ENCODE peak calls at places on chromosomes 3 and 15, in six cellular contexts. One of them, this sample, is unnamed.

GRCh38 chr3:159080821-159081220 is 279.0 kb downstream of the MFSD1 start:
- DNase-seq in right cardiac atrium: no peak
- DNase-seq in heart right ventricle: no peak
- DNase-seq in cardiac muscle cell: no peak
- DNase-seq in ovary: no peak
- DNase-seq in left lung: no peak
- DNase-seq in this sample: no peak

GRCh38 chr3:94405258-94406035 is 342.6 kb downstream of the NSUN3 start:
- DNase-seq in right cardiac atrium: no peak
- DNase-seq in left lung: no peak
- DNase-seq in heart right ventricle: no peak
- DNase-seq in ovary: no peak
- DNase-seq in cardiac muscle cell: no peak
- DNase-seq in this sample: no peak

GRCh38 chr3:112405845-112406244 is 72.9 kb downstream of the CD200 start:
- DNase-seq in ovary: no peak
- DNase-seq in cardiac muscle cell: no peak
- DNase-seq in right cardiac atrium: no peak
- DNase-seq in left lung: no peak
- DNase-seq in heart right ventricle: no peak
- DNase-seq in this sample: no peak

GRCh38 chr3:115146032-115146417 is 1.1 kb downstream of the ZBTB20 start:
- DNase-seq in cardiac muscle cell: peak; percentile 51
- DNase-seq in right cardiac atrium: peak; percentile 40
- DNase-seq in ovary: peak; percentile 30
- DNase-seq in left lung: no peak
- DNase-seq in heart right ventricle: peak; percentile 38
- DNase-seq in this sample: peak; percentile 36

GRCh38 chr3:76733073-76733759 is 306.7 kb upstream of the ROBO2 start:
- DNase-seq in right cardiac atrium: no peak
- DNase-seq in cardiac muscle cell: no peak
- DNase-seq in left lung: no peak
- DNase-seq in heart right ventricle: no peak
- DNase-seq in ovary: no peak
- DNase-seq in this sample: no peak

GRCh38 chr15:99433757-99434211 is 132.0 kb upstream of the MEF2A start:
- DNase-seq in left lung: no peak
- DNase-seq in cardiac muscle cell: no peak
- DNase-seq in right cardiac atrium: peak; percentile 19
- DNase-seq in heart right ventricle: peak; percentile 3
- DNase-seq in ovary: no peak
- DNase-seq in this sample: no peak

GRCh38 chr3:69695933-69696332 is 43.3 kb upstream of the MITF start:
- DNase-seq in heart right ventricle: no peak
- DNase-seq in left lung: no peak
- DNase-seq in right cardiac atrium: no peak
- DNase-seq in cardiac muscle cell: no peak
- DNase-seq in ovary: no peak
- DNase-seq in this sample: no peak

GRCh38 chr3:144652573-144652972 is 681.0 kb downstream of the DIPK2A start:
- DNase-seq in heart right ventricle: no peak
- DNase-seq in ovary: no peak
- DNase-seq in cardiac muscle cell: no peak
- DNase-seq in right cardiac atrium: no peak
- DNase-seq in left lung: no peak
- DNase-seq in this sample: no peak

GRCh38 chr15:38883987-38884386 is 319.4 kb upstream of the RASGRP1 start:
- DNase-seq in cardiac muscle cell: no peak
- DNase-seq in ovary: no peak
- DNase-seq in right cardiac atrium: no peak
- DNase-seq in left lung: no peak
- DNase-seq in heart right ventricle: no peak
- DNase-seq in this sample: no peak

GRCh38 chr15:65286069-65286703 is 497 bp downstream of the PARP16 start:
- DNase-seq in heart right ventricle: no peak
- DNase-seq in ovary: no peak
- DNase-seq in cardiac muscle cell: peak; percentile 75
- DNase-seq in right cardiac atrium: peak; percentile 82
- DNase-seq in left lung: peak; percentile 88
- DNase-seq in this sample: peak; percentile 16

GRCh38 chr15:56038015-56038414 is 44.6 kb upstream of the NEDD4 start:
- DNase-seq in ovary: no peak
- DNase-seq in right cardiac atrium: no peak
- DNase-seq in left lung: no peak
- DNase-seq in cardiac muscle cell: no peak
- DNase-seq in heart right ventricle: no peak
- DNase-seq in this sample: no peak

GRCh38 chr3:33441322-33441976 is 1.2 kb upstream of the UBP1 start:
- DNase-seq in left lung: peak; percentile 83
- DNase-seq in cardiac muscle cell: no peak
- DNase-seq in ovary: no peak
- DNase-seq in heart right ventricle: no peak
- DNase-seq in right cardiac atrium: peak; percentile 88
- DNase-seq in this sample: no peak

GRCh38 chr3:33439421-33440327 is 531 bp downstream of the UBP1 start:
- DNase-seq in right cardiac atrium: peak; percentile 82
- DNase-seq in ovary: peak; percentile 68
- DNase-seq in heart right ventricle: peak; percentile 36
- DNase-seq in left lung: peak; percentile 91
- DNase-seq in cardiac muscle cell: peak; percentile 76
- DNase-seq in this sample: peak; percentile 20

GRCh38 chr3:33440328-33440577 is at the start of gene UBP1:
- DNase-seq in ovary: peak; percentile 99
- DNase-seq in left lung: peak; percentile 100
- DNase-seq in right cardiac atrium: peak; percentile 100
- DNase-seq in cardiac muscle cell: no peak
- DNase-seq in heart right ventricle: no peak
- DNase-seq in this sample: peak; percentile 96

GRCh38 chr3:33442190-33442589 is 2.0 kb upstream of the UBP1 start:
- DNase-seq in right cardiac atrium: no peak
- DNase-seq in left lung: no peak
- DNase-seq in cardiac muscle cell: no peak
- DNase-seq in heart right ventricle: no peak
- DNase-seq in ovary: no peak
- DNase-seq in this sample: no peak

DNA sequence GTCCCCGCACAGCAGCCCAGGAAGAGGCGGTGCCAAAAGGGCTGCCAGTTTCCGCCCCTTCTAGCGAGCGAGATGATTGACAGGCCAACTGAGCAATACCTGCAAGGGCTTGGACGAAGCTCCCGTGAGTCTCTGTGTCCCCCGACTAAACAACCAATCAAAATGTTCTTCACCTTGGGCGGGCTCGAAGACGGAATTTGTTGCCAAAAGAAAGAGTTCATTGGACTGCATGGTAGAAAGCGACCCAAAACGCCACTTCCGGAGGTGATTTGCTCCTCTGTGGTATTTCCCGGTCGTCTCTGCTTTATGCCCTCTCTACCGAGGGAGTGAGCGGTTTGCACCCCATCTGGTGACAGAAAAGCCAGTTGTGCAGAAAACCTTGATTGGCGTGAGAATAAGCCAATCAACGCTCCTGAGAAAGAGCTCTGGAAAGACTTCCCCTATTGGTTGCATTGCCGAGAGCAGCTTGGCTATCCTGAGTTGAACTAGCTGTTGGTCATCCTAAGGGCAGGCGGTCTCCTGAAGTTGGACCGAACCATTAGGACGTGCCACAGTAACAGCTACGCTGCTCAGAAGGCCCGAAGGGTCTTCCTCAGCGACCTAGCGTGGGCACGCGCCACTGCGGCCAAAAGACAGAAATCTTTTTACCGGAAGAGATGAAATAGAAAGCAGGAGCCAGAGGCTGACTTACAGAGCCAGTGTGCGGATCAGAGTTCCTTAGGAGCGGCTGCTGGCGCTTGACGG is 545 bp upstream of the UBP1 start:
- DNase-seq in ovary: no peak
- DNase-seq in heart right ventricle: peak; percentile 99
- DNase-seq in right cardiac atrium: peak; percentile 86
- DNase-seq in left lung: no peak
- DNase-seq in cardiac muscle cell: peak; percentile 100
- DNase-seq in this sample: peak; percentile 89
- H3K9me3 ChIP-seq in ovary: no peaks in the 10 kb centered on the region
- H3K9me3 ChIP-seq in heart right ventricle: no peaks in the 10 kb centered on the region
- H3K9me3 ChIP-seq in right cardiac atrium: no peaks in the 10 kb centered on the region
- H3K9me3 ChIP-seq in left lung: no peaks in the 10 kb centered on the region
- H3K9me3 ChIP-seq in cardiac muscle cell: no peaks in the 10 kb centered on the region
- H3K9me3 ChIP-seq in this sample: no peaks in the 10 kb centered on the region

GRCh38 chr3:43048470-43048869 is 57.4 kb downstream of the POMGNT2 start:
- DNase-seq in left lung: no peak
- DNase-seq in heart right ventricle: no peak
- DNase-seq in right cardiac atrium: no peak
- DNase-seq in ovary: no peak
- DNase-seq in cardiac muscle cell: no peak
- DNase-seq in this sample: no peak

GRCh38 chr3:43046583-43046982 is 59.3 kb downstream of the POMGNT2 start:
- DNase-seq in right cardiac atrium: no peak
- DNase-seq in left lung: no peak
- DNase-seq in ovary: no peak
- DNase-seq in cardiac muscle cell: no peak
- DNase-seq in heart right ventricle: no peak
- DNase-seq in this sample: no peak

GRCh38 chr3:43043071-43043766 is 62.7 kb downstream of the POMGNT2 start:
- DNase-seq in left lung: no peak
- DNase-seq in ovary: no peak
- DNase-seq in heart right ventricle: no peak
- DNase-seq in cardiac muscle cell: no peak
- DNase-seq in right cardiac atrium: peak; percentile 71
- DNase-seq in this sample: no peak

GRCh38 chr3:43041517-43041916 is 62.4 kb downstream of the GASK1A start:
- DNase-seq in left lung: no peak
- DNase-seq in heart right ventricle: no peak
- DNase-seq in ovary: no peak
- DNase-seq in right cardiac atrium: no peak
- DNase-seq in cardiac muscle cell: no peak
- DNase-seq in this sample: no peak

GRCh38 chr3:43043793-43044192 is 62.1 kb downstream of the POMGNT2 start:
- DNase-seq in cardiac muscle cell: no peak
- DNase-seq in heart right ventricle: no peak
- DNase-seq in right cardiac atrium: no peak
- DNase-seq in ovary: no peak
- DNase-seq in left lung: no peak
- DNase-seq in this sample: no peak
- H3K9me3 ChIP-seq in cardiac muscle cell: no peaks in the 10 kb centered on the region
- H3K9me3 ChIP-seq in heart right ventricle: no peaks in the 10 kb centered on the region
- H3K9me3 ChIP-seq in right cardiac atrium: peaks cover 5% of the 10 kb centered on the region
- H3K9me3 ChIP-seq in ovary: no peaks in the 10 kb centered on the region
- H3K9me3 ChIP-seq in left lung: peaks cover 38% of the 10 kb centered on the region
- H3K9me3 ChIP-seq in this sample: no peaks in the 10 kb centered on the region

GRCh38 chr15:87758739-87759457 is 497.6 kb downstream of the NTRK3 start:
- DNase-seq in right cardiac atrium: no peak
- DNase-seq in ovary: no peak
- DNase-seq in cardiac muscle cell: no peak
- DNase-seq in left lung: no peak
- DNase-seq in heart right ventricle: no peak
- DNase-seq in this sample: no peak
- H3K9me3 ChIP-seq in right cardiac atrium: no peaks in the 10 kb centered on the region
- H3K9me3 ChIP-seq in ovary: no peaks in the 10 kb centered on the region
- H3K9me3 ChIP-seq in cardiac muscle cell: no peaks in the 10 kb centered on the region
- H3K9me3 ChIP-seq in left lung: no peaks in the 10 kb centered on the region
- H3K9me3 ChIP-seq in heart right ventricle: no peaks in the 10 kb centered on the region
- H3K9me3 ChIP-seq in this sample: no peaks in the 10 kb centered on the region

GRCh38 chr3:190990898-190991297 is 128.4 kb upstream of the GMNC start:
- DNase-seq in ovary: no peak
- DNase-seq in heart right ventricle: no peak
- DNase-seq in left lung: no peak
- DNase-seq in right cardiac atrium: no peak
- DNase-seq in cardiac muscle cell: no peak
- DNase-seq in this sample: no peak
- H3K9me3 ChIP-seq in ovary: no peaks in the 10 kb centered on the region
- H3K9me3 ChIP-seq in heart right ventricle: no peaks in the 10 kb centered on the region
- H3K9me3 ChIP-seq in left lung: peaks cover 18% of the 10 kb centered on the region
- H3K9me3 ChIP-seq in right cardiac atrium: peaks cover 4% of the 10 kb centered on the region
- H3K9me3 ChIP-seq in cardiac muscle cell: no peaks in the 10 kb centered on the region
- H3K9me3 ChIP-seq in this sample: no peaks in the 10 kb centered on the region

This sample was measured in T-helper 17 cell.